ENCODE peak calls at places on chromosome 13, in seven cellular contexts. S is stimulated activated CD4-positive, alpha-beta T cell treated with anti-CD3 and anti-CD28 coated beads, Interleukin-15, amount 100 ng/mL, for 1 hour; H is IMR-90; Y is C1 segment of cervical spinal cord; E is activated T-cell treated with anti-CD3 and anti-CD28 coated beads, Interleukin-2, amount 50 U/mL, for 48 hours; T is GM06990; I is fibroblast of villous mesenchyme. P is an unnamed sample.

GRCh38 chr13:81487151-81487550 is 1146.2 kb upstream of the SPRY2 start:
- DNase-seq in S (no peak), H (no peak), Y (no peak), E (no peak), T (no peak), I (no peak), P (peak)

GRCh38 chr13:32016631-32017030 is 14.9 kb upstream of the FRY start:
- DNase-seq in S (no peak), H (no peak), Y (no peak), E (no peak), T (no peak), I (peak), P (no peak)

GRCh38 chr13:96650301-96650886 is 343.9 kb downstream of the OXGR1 start:
- DNase-seq in S (no peak), H (no peak), Y (no peak), E (no peak), T (no peak), I (peak), P (peak)

GRCh38 chr13:93680329-93680728 is 453.7 kb downstream of the GPC6 start:
- DNase-seq in S (no peak), H (no peak), Y (no peak), E (no peak), T (no peak), I (no peak), P (no peak)

GRCh38 chr13:66977156-66977555 is 253.0 kb downstream of the PCDH9 start:
- DNase-seq in S (no peak), H (peak), Y (no peak), E (no peak), T (no peak), I (no peak), P (peak)

GRCh38 chr13:33445476-33445875 is 159.9 kb upstream of the STARD13 start:
- DNase-seq in S (no peak), H (no peak), Y (no peak), E (no peak), T (no peak), I (no peak), P (no peak)

GRCh38 chr13:25971499-25972145 is 80.2 kb downstream of the SHISA2 start:
- DNase-seq in S (no peak), H (no peak), Y (no peak), E (peak), T (no peak), I (no peak), P (no peak)

GRCh38 chr13:46899801-46900200 is 2.9 kb upstream of the HTR2A start:
- DNase-seq in S (no peak), H (no peak), Y (no peak), E (no peak), T (no peak), I (no peak), P (no peak)

GRCh38 chr13:70448820-70449219 is 340.6 kb upstream of the KLHL1 start:
- DNase-seq in S (no peak), H (no peak), Y (no peak), E (no peak), T (no peak), I (no peak), P (no peak)

GRCh38 chr13:44117351-44117750 is 237.6 kb downstream of the LACC1 start:
- DNase-seq in S (no peak), H (peak), Y (no peak), E (no peak), T (no peak), I (peak), P (no peak)

GRCh38 chr13:24053505-24054251 is 106.8 kb upstream of the SPATA13 start:
- DNase-seq in S (peak), H (peak), Y (no peak), E (peak), T (no peak), I (peak), P (peak)

GRCh38 chr13:112065521-112065866 is 1.5 kb upstream of the SOX1 start:
- DNase-seq in S (no peak), H (no peak), Y (no peak), E (no peak), T (no peak), I (no peak), P (no peak)

GRCh38 chr13:109968876-109969577 is 182.6 kb upstream of the IRS2 start:
- DNase-seq in S (no peak), H (no peak), Y (no peak), E (no peak), T (no peak), I (peak), P (peak)

P was measured in fibroblast of mammary gland.